ENCODE peak calls at places on chromosomes 7 and 10, in nine cellular contexts. One of them, this sample, is unnamed.

GRCh38 chr7:148918058-148918596 is 34.0 kb upstream of the EZH2 start:
- DNase-seq in T follicular helper cell: no peak
- DNase-seq in mucosa of gallbladder: no peak
- DNase-seq in upper lobe of right lung: no peak
- DNase-seq in lung microvascular endothelial cell: no peak
- DNase-seq in NCI-H2171 treated with DMSO at 0.1 percent for 48 hours: no peak
- DNase-seq in body of pancreas: no peak
- DNase-seq in effector CD4-positive, alpha-beta T cell: no peak
- DNase-seq in MM.1S: no peak
- DNase-seq in this sample: no peak

GRCh38 chr10:91137822-91138221 is 82.6 kb upstream of the PCGF5 start:
- DNase-seq in T follicular helper cell: no peak
- DNase-seq in mucosa of gallbladder: no peak
- DNase-seq in upper lobe of right lung: no peak
- DNase-seq in lung microvascular endothelial cell: no peak
- DNase-seq in NCI-H2171 treated with DMSO at 0.1 percent for 48 hours: peak; percentile 15
- DNase-seq in body of pancreas: peak; percentile 78
- DNase-seq in effector CD4-positive, alpha-beta T cell: no peak
- DNase-seq in MM.1S: no peak
- DNase-seq in this sample: peak; percentile 6

GRCh38 chr7:157007470-157008066 is 2.9 kb downstream of the MNX1 start:
- DNase-seq in T follicular helper cell: no peak
- DNase-seq in mucosa of gallbladder: no peak
- DNase-seq in upper lobe of right lung: peak; percentile 19
- DNase-seq in lung microvascular endothelial cell: no peak
- DNase-seq in NCI-H2171 treated with DMSO at 0.1 percent for 48 hours: no peak
- DNase-seq in body of pancreas: no peak
- DNase-seq in effector CD4-positive, alpha-beta T cell: no peak
- DNase-seq in MM.1S: peak; percentile 1
- DNase-seq in this sample: no peak

GRCh38 chr10:70296406-70296899 is 12.6 kb upstream of the NPFFR1 start:
- DNase-seq in T follicular helper cell: no peak
- DNase-seq in mucosa of gallbladder: peak; percentile 44
- DNase-seq in upper lobe of right lung: peak; percentile 90
- DNase-seq in lung microvascular endothelial cell: peak; percentile 87
- DNase-seq in NCI-H2171 treated with DMSO at 0.1 percent for 48 hours: no peak
- DNase-seq in body of pancreas: peak; percentile 95
- DNase-seq in effector CD4-positive, alpha-beta T cell: no peak
- DNase-seq in MM.1S: no peak
- DNase-seq in this sample: peak; percentile 29

GRCh38 chr10:82847242-82847641 is 972.2 kb downstream of the NRG3 start:
- DNase-seq in T follicular helper cell: no peak
- DNase-seq in mucosa of gallbladder: no peak
- DNase-seq in upper lobe of right lung: no peak
- DNase-seq in lung microvascular endothelial cell: no peak
- DNase-seq in NCI-H2171 treated with DMSO at 0.1 percent for 48 hours: no peak
- DNase-seq in body of pancreas: no peak
- DNase-seq in effector CD4-positive, alpha-beta T cell: no peak
- DNase-seq in MM.1S: no peak
- DNase-seq in this sample: no peak

GRCh38 chr7:19565602-19566001 is 143.2 kb downstream of the POLR1F start:
- DNase-seq in T follicular helper cell: no peak
- DNase-seq in mucosa of gallbladder: no peak
- DNase-seq in upper lobe of right lung: no peak
- DNase-seq in lung microvascular endothelial cell: no peak
- DNase-seq in NCI-H2171 treated with DMSO at 0.1 percent for 48 hours: no peak
- DNase-seq in body of pancreas: no peak
- DNase-seq in effector CD4-positive, alpha-beta T cell: no peak
- DNase-seq in MM.1S: no peak
- DNase-seq in this sample: no peak

GRCh38 chr10:69807696-69808095 is 6.0 kb downstream of the COL13A1 start:
- DNase-seq in T follicular helper cell: no peak
- DNase-seq in mucosa of gallbladder: no peak
- DNase-seq in upper lobe of right lung: no peak
- DNase-seq in lung microvascular endothelial cell: peak; percentile 41
- DNase-seq in NCI-H2171 treated with DMSO at 0.1 percent for 48 hours: no peak
- DNase-seq in body of pancreas: no peak
- DNase-seq in effector CD4-positive, alpha-beta T cell: no peak
- DNase-seq in MM.1S: no peak
- DNase-seq in this sample: no peak

GRCh38 chr10:12984165-12984747 is 17.3 kb downstream of the CCDC3 start:
- DNase-seq in T follicular helper cell: no peak
- DNase-seq in mucosa of gallbladder: no peak
- DNase-seq in upper lobe of right lung: no peak
- DNase-seq in lung microvascular endothelial cell: no peak
- DNase-seq in NCI-H2171 treated with DMSO at 0.1 percent for 48 hours: peak; percentile 4
- DNase-seq in body of pancreas: no peak
- DNase-seq in effector CD4-positive, alpha-beta T cell: no peak
- DNase-seq in MM.1S: no peak
- DNase-seq in this sample: no peak

GRCh38 chr7:107978815-107979408 is 24.0 kb downstream of the LAMB1 start:
- DNase-seq in T follicular helper cell: no peak
- DNase-seq in mucosa of gallbladder: no peak
- DNase-seq in upper lobe of right lung: no peak
- DNase-seq in lung microvascular endothelial cell: no peak
- DNase-seq in NCI-H2171 treated with DMSO at 0.1 percent for 48 hours: no peak
- DNase-seq in body of pancreas: no peak
- DNase-seq in effector CD4-positive, alpha-beta T cell: no peak
- DNase-seq in MM.1S: no peak
- DNase-seq in this sample: no peak

GRCh38 chr10:94224656-94225055 is 138.1 kb downstream of the NOC3L start:
- DNase-seq in T follicular helper cell: no peak
- DNase-seq in mucosa of gallbladder: no peak
- DNase-seq in upper lobe of right lung: no peak
- DNase-seq in lung microvascular endothelial cell: no peak
- DNase-seq in NCI-H2171 treated with DMSO at 0.1 percent for 48 hours: no peak
- DNase-seq in body of pancreas: no peak
- DNase-seq in effector CD4-positive, alpha-beta T cell: no peak
- DNase-seq in MM.1S: no peak
- DNase-seq in this sample: no peak

GRCh38 chr7:7099584-7100014 is 82.7 kb upstream of the C1GALT1 start:
- DNase-seq in T follicular helper cell: no peak
- DNase-seq in mucosa of gallbladder: peak; percentile 93
- DNase-seq in upper lobe of right lung: no peak
- DNase-seq in lung microvascular endothelial cell: peak; percentile 84
- DNase-seq in NCI-H2171 treated with DMSO at 0.1 percent for 48 hours: peak; percentile 56
- DNase-seq in body of pancreas: peak; percentile 77
- DNase-seq in effector CD4-positive, alpha-beta T cell: no peak
- DNase-seq in MM.1S: no peak
- DNase-seq in this sample: peak; percentile 94

GRCh38 chr7:38694326-38694725 is 63.2 kb upstream of the AMPH start:
- DNase-seq in T follicular helper cell: no peak
- DNase-seq in mucosa of gallbladder: no peak
- DNase-seq in upper lobe of right lung: no peak
- DNase-seq in lung microvascular endothelial cell: no peak
- DNase-seq in NCI-H2171 treated with DMSO at 0.1 percent for 48 hours: no peak
- DNase-seq in body of pancreas: no peak
- DNase-seq in effector CD4-positive, alpha-beta T cell: no peak
- DNase-seq in MM.1S: peak; percentile 11
- DNase-seq in this sample: no peak

GRCh38 chr10:94496010-94496409 is 49.6 kb upstream of the HELLS start:
- DNase-seq in T follicular helper cell: no peak
- DNase-seq in mucosa of gallbladder: no peak
- DNase-seq in upper lobe of right lung: no peak
- DNase-seq in lung microvascular endothelial cell: no peak
- DNase-seq in NCI-H2171 treated with DMSO at 0.1 percent for 48 hours: no peak
- DNase-seq in body of pancreas: no peak
- DNase-seq in effector CD4-positive, alpha-beta T cell: no peak
- DNase-seq in MM.1S: no peak
- DNase-seq in this sample: no peak

GRCh38 chr7:107471292-107472070 is 1.6 kb downstream of the GPR22 start:
- DNase-seq in T follicular helper cell: no peak
- DNase-seq in mucosa of gallbladder: no peak
- DNase-seq in upper lobe of right lung: no peak
- DNase-seq in lung microvascular endothelial cell: no peak
- DNase-seq in NCI-H2171 treated with DMSO at 0.1 percent for 48 hours: no peak
- DNase-seq in body of pancreas: no peak
- DNase-seq in effector CD4-positive, alpha-beta T cell: no peak
- DNase-seq in MM.1S: no peak
- DNase-seq in this sample: no peak

GRCh38 chr10:114773197-114773532 is 48.4 kb upstream of the FHIP2A start:
- DNase-seq in T follicular helper cell: no peak
- DNase-seq in mucosa of gallbladder: no peak
- DNase-seq in upper lobe of right lung: no peak
- DNase-seq in lung microvascular endothelial cell: no peak
- DNase-seq in NCI-H2171 treated with DMSO at 0.1 percent for 48 hours: no peak
- DNase-seq in body of pancreas: no peak
- DNase-seq in effector CD4-positive, alpha-beta T cell: no peak
- DNase-seq in MM.1S: no peak
- DNase-seq in this sample: no peak

GRCh38 chr10:7185367-7185690 is 225.5 kb downstream of the SFMBT2 start:
- DNase-seq in T follicular helper cell: no peak
- DNase-seq in mucosa of gallbladder: no peak
- DNase-seq in upper lobe of right lung: no peak
- DNase-seq in lung microvascular endothelial cell: no peak
- DNase-seq in NCI-H2171 treated with DMSO at 0.1 percent for 48 hours: no peak
- DNase-seq in body of pancreas: no peak
- DNase-seq in effector CD4-positive, alpha-beta T cell: no peak
- DNase-seq in MM.1S: no peak
- DNase-seq in this sample: no peak

GRCh38 chr7:140025814-140026433 is 36.8 kb downstream of the PARP12 start:
- DNase-seq in T follicular helper cell: no peak
- DNase-seq in mucosa of gallbladder: no peak
- DNase-seq in upper lobe of right lung: no peak
- DNase-seq in lung microvascular endothelial cell: no peak
- DNase-seq in NCI-H2171 treated with DMSO at 0.1 percent for 48 hours: no peak
- DNase-seq in body of pancreas: no peak
- DNase-seq in effector CD4-positive, alpha-beta T cell: no peak
- DNase-seq in MM.1S: no peak
- DNase-seq in this sample: no peak

GRCh38 chr10:5659702-5660528 is 6.5 kb downstream of the ASB13 start:
- DNase-seq in T follicular helper cell: no peak
- DNase-seq in mucosa of gallbladder: peak; percentile 69
- DNase-seq in upper lobe of right lung: peak; percentile 76
- DNase-seq in lung microvascular endothelial cell: peak; percentile 33
- DNase-seq in NCI-H2171 treated with DMSO at 0.1 percent for 48 hours: no peak
- DNase-seq in body of pancreas: peak; percentile 41
- DNase-seq in effector CD4-positive, alpha-beta T cell: no peak
- DNase-seq in MM.1S: no peak
- DNase-seq in this sample: peak; percentile 80

GRCh38 chr10:87058171-87058570 is 36.5 kb downstream of the GLUD1 start:
- DNase-seq in T follicular helper cell: no peak
- DNase-seq in mucosa of gallbladder: no peak
- DNase-seq in upper lobe of right lung: no peak
- DNase-seq in lung microvascular endothelial cell: peak; percentile 4
- DNase-seq in NCI-H2171 treated with DMSO at 0.1 percent for 48 hours: no peak
- DNase-seq in body of pancreas: no peak
- DNase-seq in effector CD4-positive, alpha-beta T cell: no peak
- DNase-seq in MM.1S: no peak
- DNase-seq in this sample: no peak

GRCh38 chr10:76185476-76186255 is 754.2 kb downstream of the LRMDA start:
- DNase-seq in T follicular helper cell: no peak
- DNase-seq in mucosa of gallbladder: no peak
- DNase-seq in upper lobe of right lung: no peak
- DNase-seq in lung microvascular endothelial cell: no peak
- DNase-seq in NCI-H2171 treated with DMSO at 0.1 percent for 48 hours: no peak
- DNase-seq in body of pancreas: no peak
- DNase-seq in effector CD4-positive, alpha-beta T cell: no peak
- DNase-seq in MM.1S: no peak
- DNase-seq in this sample: no peak

GRCh38 chr10:16119445-16119844 is 259.1 kb upstream of the MINDY3 start:
- DNase-seq in T follicular helper cell: no peak
- DNase-seq in mucosa of gallbladder: no peak
- DNase-seq in upper lobe of right lung: no peak
- DNase-seq in lung microvascular endothelial cell: no peak
- DNase-seq in NCI-H2171 treated with DMSO at 0.1 percent for 48 hours: no peak
- DNase-seq in body of pancreas: no peak
- DNase-seq in effector CD4-positive, alpha-beta T cell: no peak
- DNase-seq in MM.1S: no peak
- DNase-seq in this sample: no peak

GRCh38 chr10:24223341-24223740 is 14.4 kb downstream of the KIAA1217 start:
- DNase-seq in T follicular helper cell: no peak
- DNase-seq in mucosa of gallbladder: no peak
- DNase-seq in upper lobe of right lung: no peak
- DNase-seq in lung microvascular endothelial cell: no peak
- DNase-seq in NCI-H2171 treated with DMSO at 0.1 percent for 48 hours: no peak
- DNase-seq in body of pancreas: no peak
- DNase-seq in effector CD4-positive, alpha-beta T cell: no peak
- DNase-seq in MM.1S: no peak
- DNase-seq in this sample: no peak

GRCh38 chr7:115357213-115357999 is 435.5 kb downstream of the MDFIC start:
- DNase-seq in T follicular helper cell: no peak
- DNase-seq in mucosa of gallbladder: no peak
- DNase-seq in upper lobe of right lung: no peak
- DNase-seq in lung microvascular endothelial cell: no peak
- DNase-seq in NCI-H2171 treated with DMSO at 0.1 percent for 48 hours: peak; percentile 12
- DNase-seq in body of pancreas: no peak
- DNase-seq in effector CD4-positive, alpha-beta T cell: no peak
- DNase-seq in MM.1S: no peak
- DNase-seq in this sample: no peak

GRCh38 chr7:40015790-40016296 is 65.8 kb downstream of the CDK13 start:
- DNase-seq in T follicular helper cell: no peak
- DNase-seq in mucosa of gallbladder: peak; percentile 27
- DNase-seq in upper lobe of right lung: no peak
- DNase-seq in lung microvascular endothelial cell: peak; percentile 13
- DNase-seq in NCI-H2171 treated with DMSO at 0.1 percent for 48 hours: peak; percentile 21
- DNase-seq in body of pancreas: peak; percentile 52
- DNase-seq in effector CD4-positive, alpha-beta T cell: no peak
- DNase-seq in MM.1S: no peak
- DNase-seq in this sample: peak; percentile 49

GRCh38 chr10:123213192-123213591 is 59.0 kb downstream of the BUB3 start:
- DNase-seq in T follicular helper cell: no peak
- DNase-seq in mucosa of gallbladder: no peak
- DNase-seq in upper lobe of right lung: no peak
- DNase-seq in lung microvascular endothelial cell: no peak
- DNase-seq in NCI-H2171 treated with DMSO at 0.1 percent for 48 hours: no peak
- DNase-seq in body of pancreas: no peak
- DNase-seq in effector CD4-positive, alpha-beta T cell: no peak
- DNase-seq in MM.1S: no peak
- DNase-seq in this sample: no peak

GRCh38 chr7:111357691-111358090 is 204.6 kb downstream of the IMMP2L start:
- DNase-seq in T follicular helper cell: no peak
- DNase-seq in mucosa of gallbladder: no peak
- DNase-seq in upper lobe of right lung: no peak
- DNase-seq in lung microvascular endothelial cell: no peak
- DNase-seq in NCI-H2171 treated with DMSO at 0.1 percent for 48 hours: no peak
- DNase-seq in body of pancreas: no peak
- DNase-seq in effector CD4-positive, alpha-beta T cell: no peak
- DNase-seq in MM.1S: no peak
- DNase-seq in this sample: peak; percentile 25

GRCh38 chr10:74628136-74628535 is 198.3 kb upstream of the KAT6B start:
- DNase-seq in T follicular helper cell: no peak
- DNase-seq in mucosa of gallbladder: no peak
- DNase-seq in upper lobe of right lung: no peak
- DNase-seq in lung microvascular endothelial cell: peak; percentile 43
- DNase-seq in NCI-H2171 treated with DMSO at 0.1 percent for 48 hours: no peak
- DNase-seq in body of pancreas: no peak
- DNase-seq in effector CD4-positive, alpha-beta T cell: no peak
- DNase-seq in MM.1S: no peak
- DNase-seq in this sample: no peak

GRCh38 chr10:122114156-122114747 is 125.3 kb downstream of the TACC2 start:
- DNase-seq in T follicular helper cell: no peak
- DNase-seq in mucosa of gallbladder: no peak
- DNase-seq in upper lobe of right lung: no peak
- DNase-seq in lung microvascular endothelial cell: peak; percentile 68
- DNase-seq in NCI-H2171 treated with DMSO at 0.1 percent for 48 hours: peak; percentile 20
- DNase-seq in body of pancreas: no peak
- DNase-seq in effector CD4-positive, alpha-beta T cell: no peak
- DNase-seq in MM.1S: no peak
- DNase-seq in this sample: no peak

GRCh38 chr7:43136064-43136463 is 23.6 kb downstream of the HECW1 start:
- DNase-seq in T follicular helper cell: no peak
- DNase-seq in mucosa of gallbladder: no peak
- DNase-seq in upper lobe of right lung: no peak
- DNase-seq in lung microvascular endothelial cell: no peak
- DNase-seq in NCI-H2171 treated with DMSO at 0.1 percent for 48 hours: no peak
- DNase-seq in body of pancreas: no peak
- DNase-seq in effector CD4-positive, alpha-beta T cell: no peak
- DNase-seq in MM.1S: no peak
- DNase-seq in this sample: no peak

GRCh38 chr7:117808910-117809705 is 64.1 kb downstream of the CTTNBP2 start:
- DNase-seq in T follicular helper cell: no peak
- DNase-seq in mucosa of gallbladder: no peak
- DNase-seq in upper lobe of right lung: no peak
- DNase-seq in lung microvascular endothelial cell: no peak
- DNase-seq in NCI-H2171 treated with DMSO at 0.1 percent for 48 hours: no peak
- DNase-seq in body of pancreas: no peak
- DNase-seq in effector CD4-positive, alpha-beta T cell: no peak
- DNase-seq in MM.1S: peak; percentile 37
- DNase-seq in this sample: no peak

GRCh38 chr7:26008428-26008827 is 143.6 kb upstream of the NFE2L3 start:
- DNase-seq in T follicular helper cell: no peak
- DNase-seq in mucosa of gallbladder: no peak
- DNase-seq in upper lobe of right lung: no peak
- DNase-seq in lung microvascular endothelial cell: no peak
- DNase-seq in NCI-H2171 treated with DMSO at 0.1 percent for 48 hours: no peak
- DNase-seq in body of pancreas: peak; percentile 52
- DNase-seq in effector CD4-positive, alpha-beta T cell: no peak
- DNase-seq in MM.1S: no peak
- DNase-seq in this sample: no peak